ENCODE peak calls at places on chromosome 18, in five cellular contexts. E is iPS-NIHi11; M is NCI-H82; N is stimulated activated CD4-positive, alpha-beta T cell treated with anti-CD3 and anti-CD28 coated beads, Interleukin-2, amount 100 ng/mL, for 24 hours; Z is astrocyte. V is an unnamed sample.

GRCh38 chr18:57353940-57354461 is 1.6 kb downstream of the ST8SIA3 start:
- DNase-seq in Z (peak), M (no peak), N (peak), E (peak), V (peak)

GRCh38 chr18:61286867-61287266 is 46.4 kb upstream of the CDH20 start:
- DNase-seq in E (no peak), Z (no peak), M (no peak), N (no peak), V (no peak)

GRCh38 chr18:44458777-44459176 is 221.9 kb upstream of the SETBP1 start:
- DNase-seq in Z (peak), E (no peak), M (no peak), N (no peak), V (no peak)

GRCh38 chr18:62450546-62451395 is 72.1 kb upstream of the ZCCHC2 start:
- DNase-seq in E (peak), M (peak), Z (peak), N (no peak), V (no peak)

GRCh38 chr18:45891806-45892205 is 66.3 kb downstream of the SIGLEC15 start:
- DNase-seq in Z (no peak), E (no peak), M (no peak), N (no peak), V (no peak)

GRCh38 chr18:66990909-66991308 is 387.0 kb upstream of the CDH19 start:
- DNase-seq in Z (no peak), N (no peak), E (no peak), M (peak), V (no peak)

GRCh38 chr18:58161659-58162058 is 117.6 kb downstream of the NEDD4L start:
- DNase-seq in E (peak), Z (peak), N (no peak), M (peak), V (peak)

GRCh38 chr18:48227206-48227605 is 182.0 kb downstream of the ZBTB7C start:
- DNase-seq in N (no peak), E (no peak), Z (no peak), M (no peak), V (no peak)

GRCh38 chr18:5444269-5444668 is 99.5 kb downstream of the EPB41L3 start:
- DNase-seq in N (no peak), E (no peak), Z (peak), M (no peak), V (no peak)

GRCh38 chr18:44781890-44782289 is 101.2 kb downstream of the SETBP1 start:
- DNase-seq in M (peak), E (no peak), N (no peak), Z (peak), V (no peak)

GRCh38 chr18:9139400-9140039 is 2.9 kb downstream of the ANKRD12 start:
- DNase-seq in M (no peak), N (no peak), Z (no peak), E (no peak), V (no peak)

GRCh38 chr18:36817039-36817438 is 11.8 kb downstream of the TPGS2 start:
- DNase-seq in Z (no peak), N (no peak), E (no peak), M (no peak), V (no peak)

GRCh38 chr18:10442551-10442971 is 11.9 kb upstream of the APCDD1 start:
- DNase-seq in N (no peak), Z (no peak), M (no peak), E (no peak), V (no peak)

GRCh38 chr18:48274301-48274700 is 134.9 kb downstream of the ZBTB7C start:
- DNase-seq in N (no peak), Z (no peak), M (no peak), E (no peak), V (no peak)

GRCh38 chr18:76823574-76823973 is 1.2 kb downstream of the ZNF236 start:
- DNase-seq in N (peak), M (no peak), E (peak), Z (peak), V (no peak)

GRCh38 chr18:8287184-8287885 is 321.9 kb upstream of the RAB12 start:
- DNase-seq in N (no peak), E (no peak), Z (no peak), M (no peak), V (no peak)

GRCh38 chr18:24273596-24273995 is 124.0 kb downstream of the OSBPL1A start:
- DNase-seq in N (no peak), M (no peak), E (no peak), Z (no peak), V (no peak)

V was measured in iPS DF 19.7.